ENCODE peak calls at places on chromosomes 4 and X, in four cellular contexts. J is adrenal gland, M is lower leg skin, G is nephron progenitor cell. L is an unnamed sample.

GRCh38 chrX:39096599-39096998 is 295.3 kb downstream of the MID1IP1 start:
- DNase-seq in J (no peak), G (no peak), M (no peak), L (no peak)

GRCh38 chr4:141518222-141518621 is 118.2 kb upstream of the IL15 start:
- DNase-seq in J (no peak), M (no peak), G (no peak), L (no peak)

GRCh38 chrX:10017866-10018265 is 50.7 kb downstream of the CLDN34 start:
- DNase-seq in M (peak), J (no peak), G (no peak), L (no peak)

GRCh38 chr4:74524985-74525384 is 80.0 kb downstream of the AREG start:
- DNase-seq in G (no peak), J (no peak), M (no peak), L (no peak)

GRCh38 chr4:140152760-140153418 is 1.1 kb downstream of the MAML3 start:
- DNase-seq in J (peak), M (peak), G (peak), L (peak)

GRCh38 chrX:123771449-123772064 is 38.7 kb upstream of the THOC2 start:
- DNase-seq in J (no peak), G (no peak), M (no peak), L (no peak)

GRCh38 chrX:109629310-109629709 is 4.3 kb upstream of the KCNE5 start:
- DNase-seq in G (no peak), M (no peak), J (no peak), L (no peak)

GRCh38 chr4:1603413-1604135 is 80.5 kb downstream of the FAM53A start:
- DNase-seq in M (no peak), J (no peak), G (no peak), L (no peak)

GRCh38 chr4:36042122-36042970 is 202.0 kb downstream of the ARAP2 start:
- DNase-seq in M (no peak), J (no peak), G (no peak), L (no peak)

GRCh38 chrX:96147645-96148044 is 537.0 kb upstream of the DIAPH2 start:
- DNase-seq in J (no peak), G (no peak), M (no peak), L (no peak)

GRCh38 chrX:47573334-47574095 is 8.7 kb upstream of the TIMP1 start:
- DNase-seq in M (peak), J (no peak), G (peak), L (peak)

GRCh38 chr4:156642161-156642560 is 329.4 kb downstream of the PDGFC start:
- DNase-seq in G (no peak), M (no peak), J (no peak), L (no peak)

GRCh38 chr4:169234137-169234855 is 36.5 kb downstream of the SH3RF1 start:
- DNase-seq in G (no peak), M (no peak), J (no peak), L (no peak)

GRCh38 chrX:125203379-125203736 is 116.3 kb upstream of the TEX13C start:
- DNase-seq in M (no peak), J (peak), G (peak), L (peak)

GRCh38 chr4:21593268-21594002 is 355.1 kb downstream of the KCNIP4 start:
- DNase-seq in M (no peak), G (no peak), J (no peak), L (no peak)

GRCh38 chr4:76905521-76905920 is 7.6 kb upstream of the SOWAHB start:
- DNase-seq in G (no peak), M (no peak), J (no peak), L (no peak)

GRCh38 chr4:109278594-109279031 is 23.8 kb downstream of the COL25A1 start:
- DNase-seq in G (no peak), M (no peak), J (no peak), L (no peak)

GRCh38 chr4:66930216-66930615 is 615.1 kb downstream of the CENPC start:
- DNase-seq in M (no peak), G (no peak), J (no peak), L (no peak)

GRCh38 chr4:8737075-8737474 is 134.6 kb downstream of the HMX1 start:
- DNase-seq in M (no peak), G (no peak), J (no peak), L (no peak)

GRCh38 chr4:30815685-30816084 is 95.5 kb downstream of the PCDH7 start:
- DNase-seq in G (no peak), J (no peak), M (no peak), L (no peak)

GRCh38 chrX:11478971-11479370 is 185.8 kb downstream of the AMELX start:
- DNase-seq in G (no peak), M (no peak), J (no peak), L (no peak)

GRCh38 chr4:6437682-6438264 is 34.6 kb downstream of the PPP2R2C start:
- DNase-seq in J (no peak), G (no peak), M (no peak), L (no peak)

GRCh38 chr4:141427726-141428296 is 207.1 kb downstream of the ZNF330 start:
- DNase-seq in G (no peak), J (no peak), M (no peak), L (no peak)

GRCh38 chrX:137565318-137565904 is 516 bp upstream of the ZIC3 start:
- DNase-seq in J (no peak), M (no peak), G (no peak), L (no peak)

GRCh38 chr4:48109413-48110263 is 24.4 kb downstream of the TXK start:
- DNase-seq in G (no peak), J (no peak), M (no peak), L (peak)

GRCh38 chr4:159055851-159056250 is 47.0 kb upstream of the RAPGEF2 start:
- DNase-seq in J (no peak), G (no peak), M (no peak), L (no peak)

GRCh38 chr4:183675625-183676024 is 16.5 kb downstream of the TRAPPC11 start:
- DNase-seq in M (no peak), J (no peak), G (no peak), L (no peak)

GRCh38 chr4:147117400-147117799 is 171.7 kb upstream of the TTC29 start:
- DNase-seq in J (no peak), G (no peak), M (no peak), L (no peak)

GRCh38 chrX:39492495-39493162 is 605.1 kb downstream of the BCOR start:
- DNase-seq in G (no peak), J (no peak), M (no peak), L (no peak)

GRCh38 chr4:173536808-173537429 is 6.9 kb upstream of the HAND2 start:
- DNase-seq in J (no peak), G (peak), M (no peak), L (peak)

GRCh38 chrX:119502727-119503483 is 34.7 kb downstream of the SLC25A5 start:
- DNase-seq in G (no peak), J (no peak), M (peak), L (no peak)

GRCh38 chr4:119490335-119490734 is 138.3 kb downstream of the PDE5A start:
- DNase-seq in G (no peak), M (no peak), J (no peak), L (peak)

GRCh38 chrX:47187106-47187677 is 6.4 kb upstream of the UBA1 start:
- DNase-seq in J (no peak), M (no peak), G (no peak), L (no peak)

GRCh38 chr4:87270825-87271224 is 50.4 kb upstream of the KLHL8 start:
- DNase-seq in J (no peak), M (no peak), G (no peak), L (no peak)

GRCh38 chr4:147057631-147057980 is 111.9 kb upstream of the TTC29 start:
- DNase-seq in M (no peak), G (no peak), J (no peak), L (no peak)

GRCh38 chr4:54746228-54746627 is 88.5 kb downstream of the KIT start:
- DNase-seq in M (no peak), J (no peak), G (no peak), L (no peak)

GRCh38 chrX:64570204-64570603 is 175.0 kb upstream of the MTMR8 start:
- DNase-seq in M (no peak), J (no peak), G (no peak), L (no peak)
- TF ChIP-seq CTCF in M (no peak), J (no peak), G (no peak), L (peak)

GRCh38 chr4:121112530-121112929 is 40.2 kb upstream of the NDNF start:
- DNase-seq in G (no peak), J (no peak), M (no peak), L (no peak)
- TF ChIP-seq CTCF in G (peak), J (peak), M (no peak), L (peak)

GRCh38 chr4:153465583-153465921 is 608 bp upstream of the TMEM131L start:
- DNase-seq in J (peak), G (peak), M (no peak), L (peak)
- TF ChIP-seq CTCF in J (no peak), G (no peak), M (no peak), L (no peak)

GRCh38 chrX:18899796-18900380 is 84.0 kb downstream of the PHKA2 start:
- DNase-seq in J (no peak), M (no peak), G (peak), L (peak)
- TF ChIP-seq CTCF in J (peak), M (no peak), G (peak), L (no peak)